ENCODE peak calls at places on chromosomes 5 and 9, in four cellular contexts. K is activated CD4-positive, alpha-beta memory T cell treated with anti-CD3 and anti-CD28 coated beads, Interleukin-2, amount 10 ng/mL, durations not matched to agents 7 days and 5 days; D is ACHN; J is NCI-H82. U is an unnamed sample.

GRCh38 chr5:68891718-68892117 is 202.1 kb upstream of the SLC30A5 start:
- DNase-seq in K (peak; percentile 20), D (no peak), J (no peak), U (no peak)

GRCh38 chr5:103489293-103489692 is 73.3 kb downstream of the NUDT12 start:
- DNase-seq in K (no peak), D (no peak), J (peak; percentile 1), U (no peak)

GRCh38 chr5:15834596-15835245 is 334.7 kb downstream of the FBXL7 start:
- DNase-seq in K (no peak), D (no peak), J (no peak), U (no peak)

GRCh38 chr5:141529002-141529401 is 40.1 kb downstream of the PCDHGC5 start:
- DNase-seq in K (no peak), D (no peak), J (no peak), U (peak; percentile 42)

GRCh38 chr5:40676643-40677333 is 2.9 kb upstream of the PTGER4 start:
- DNase-seq in K (no peak), D (peak; percentile 57), J (no peak), U (peak; percentile 20)

GRCh38 chr9:87630266-87630665 is 95.7 kb upstream of the CTSL start:
- DNase-seq in K (no peak), D (no peak), J (no peak), U (no peak)

GRCh38 chr5:171945066-171945465 is 61.4 kb downstream of the FBXW11 start:
- DNase-seq in K (no peak), D (no peak), J (no peak), U (no peak)

GRCh38 chr5:135999396-136000139 is 29.2 kb upstream of the TGFBI start:
- DNase-seq in K (no peak), D (no peak), J (no peak), U (no peak)

GRCh38 chr5:90438100-90438499 is 28.5 kb upstream of the CETN3 start:
- DNase-seq in K (no peak), D (no peak), J (no peak), U (peak; percentile 7)

GRCh38 chr5:167861931-167862426 is 429.5 kb upstream of the WWC1 start:
- DNase-seq in K (no peak), D (no peak), J (no peak), U (no peak)

GRCh38 chr5:129003232-129003631 is 37.9 kb downstream of the SLC27A6 start:
- DNase-seq in K (no peak), D (no peak), J (peak; percentile 3), U (no peak)

GRCh38 chr5:123876265-123876790 is 364.4 kb downstream of the CSNK1G3 start:
- DNase-seq in K (no peak), D (no peak), J (no peak), U (no peak)

GRCh38 chr9:135819905-135820304 is 87.4 kb downstream of the CAMSAP1 start:
- DNase-seq in K (no peak), D (no peak), J (no peak), U (no peak)

GRCh38 chr9:130128782-130129424 is 43.3 kb upstream of the NCS1 start:
- DNase-seq in K (peak; percentile 64), D (peak; percentile 75), J (no peak), U (peak; percentile 65)

GRCh38 chr9:92181296-92181695 is 66.1 kb upstream of the SPTLC1 start:
- DNase-seq in K (no peak), D (no peak), J (no peak), U (no peak)

GRCh38 chr5:78716221-78716620 is 67.6 kb upstream of the LHFPL2 start:
- DNase-seq in K (no peak), D (peak; percentile 81), J (no peak), U (peak; percentile 47)

GRCh38 chr9:133780404-133780945 is 42.3 kb upstream of the SARDH start:
- DNase-seq in K (no peak), D (no peak), J (no peak), U (no peak)

GRCh38 chr5:2891781-2892180 is 140.3 kb upstream of the IRX2 start:
- DNase-seq in K (no peak), D (no peak), J (no peak), U (no peak)

GRCh38 chr5:151345808-151346478 is 1.4 kb downstream of the SLC36A2 start:
- DNase-seq in K (no peak), D (no peak), J (no peak), U (no peak)

U was measured in hepatocyte.